ENCODE peak calls at places on chromosomes 6 and 20, in five cellular contexts. One of them, this sample, is unnamed.

GRCh38 chr20:10067305-10067704 is 32.5 kb downstream of the ANKEF1 start:
- DNase-seq in caudate nucleus: no peak
- DNase-seq in cardiac fibroblast: no peak
- DNase-seq in GM04504: no peak
- DNase-seq in RPMI7951: peak
- DNase-seq in this sample: no peak

GRCh38 chr6:43939281-43940070 is 169.5 kb downstream of the VEGFA start:
- DNase-seq in GM04504: no peak
- DNase-seq in cardiac fibroblast: no peak
- DNase-seq in caudate nucleus: no peak
- DNase-seq in RPMI7951: no peak
- DNase-seq in this sample: no peak

GRCh38 chr6:38319259-38320255 is 320.2 kb downstream of the BTBD9 start:
- DNase-seq in GM04504: no peak
- DNase-seq in cardiac fibroblast: no peak
- DNase-seq in caudate nucleus: no peak
- DNase-seq in RPMI7951: peak
- DNase-seq in this sample: no peak

GRCh38 chr6:38248500-38249234 is 391.1 kb downstream of the BTBD9 start:
- DNase-seq in RPMI7951: peak
- DNase-seq in caudate nucleus: no peak
- DNase-seq in cardiac fibroblast: peak
- DNase-seq in GM04504: no peak
- DNase-seq in this sample: no peak

GRCh38 chr6:113397229-113397628 is 459.9 kb upstream of the MARCKS start:
- DNase-seq in RPMI7951: no peak
- DNase-seq in GM04504: no peak
- DNase-seq in cardiac fibroblast: no peak
- DNase-seq in caudate nucleus: no peak
- DNase-seq in this sample: no peak

GRCh38 chr6:112575309-112575834 is 228.2 kb downstream of the RFPL4B start:
- DNase-seq in RPMI7951: no peak
- DNase-seq in caudate nucleus: no peak
- DNase-seq in GM04504: no peak
- DNase-seq in cardiac fibroblast: no peak
- DNase-seq in this sample: no peak

GRCh38 chr6:138655828-138656227 is 117.7 kb upstream of the CCDC28A start:
- DNase-seq in cardiac fibroblast: no peak
- DNase-seq in RPMI7951: peak
- DNase-seq in caudate nucleus: no peak
- DNase-seq in GM04504: no peak
- DNase-seq in this sample: no peak

GRCh38 chr20:32359633-32360332 is 1.7 kb downstream of the ASXL1 start:
- DNase-seq in caudate nucleus: peak
- DNase-seq in cardiac fibroblast: peak
- DNase-seq in GM04504: no peak
- DNase-seq in RPMI7951: peak
- DNase-seq in this sample: no peak

GRCh38 chr6:119713903-119714302 is 364.3 kb upstream of the MAN1A1 start:
- DNase-seq in RPMI7951: no peak
- DNase-seq in caudate nucleus: no peak
- DNase-seq in cardiac fibroblast: no peak
- DNase-seq in GM04504: no peak
- DNase-seq in this sample: no peak

GRCh38 chr6:103107985-103108384 is 1714.5 kb downstream of the GRIK2 start:
- DNase-seq in RPMI7951: no peak
- DNase-seq in caudate nucleus: no peak
- DNase-seq in cardiac fibroblast: no peak
- DNase-seq in GM04504: no peak
- DNase-seq in this sample: no peak

GRCh38 chr20:38489181-38489580 is 16.5 kb downstream of the RALGAPB start:
- DNase-seq in caudate nucleus: no peak
- DNase-seq in GM04504: no peak
- DNase-seq in cardiac fibroblast: no peak
- DNase-seq in RPMI7951: no peak
- DNase-seq in this sample: no peak

GRCh38 chr6:161618816-161619454 is 345.1 kb upstream of the AGPAT4 start:
- DNase-seq in cardiac fibroblast: peak
- DNase-seq in caudate nucleus: peak
- DNase-seq in RPMI7951: peak
- DNase-seq in GM04504: peak
- DNase-seq in this sample: no peak

GRCh38 chr6:135008072-135008940 is 46.3 kb downstream of the HBS1L start:
- DNase-seq in RPMI7951: no peak
- DNase-seq in cardiac fibroblast: no peak
- DNase-seq in caudate nucleus: no peak
- DNase-seq in GM04504: no peak
- DNase-seq in this sample: no peak

GRCh38 chr6:2766767-2767314 is 1.6 kb downstream of the WRNIP1 start:
- DNase-seq in cardiac fibroblast: peak
- DNase-seq in GM04504: no peak
- DNase-seq in RPMI7951: no peak
- DNase-seq in caudate nucleus: no peak
- DNase-seq in this sample: no peak

GRCh38 chr6:52595000-52595795 is 18.3 kb upstream of the TRAM2 start:
- DNase-seq in caudate nucleus: no peak
- DNase-seq in cardiac fibroblast: peak
- DNase-seq in RPMI7951: peak
- DNase-seq in GM04504: peak
- DNase-seq in this sample: no peak

GRCh38 chr6:14055541-14055940 is 62.0 kb upstream of the CD83 start:
- DNase-seq in RPMI7951: no peak
- DNase-seq in cardiac fibroblast: no peak
- DNase-seq in GM04504: no peak
- DNase-seq in caudate nucleus: no peak
- DNase-seq in this sample: no peak

GRCh38 chr6:10383312-10384063 is 31.4 kb downstream of the TFAP2A start:
- DNase-seq in GM04504: no peak
- DNase-seq in RPMI7951: peak
- DNase-seq in caudate nucleus: no peak
- DNase-seq in cardiac fibroblast: no peak
- DNase-seq in this sample: no peak

GRCh38 chr20:59141818-59142581 is 21.6 kb upstream of the ZNF831 start:
- DNase-seq in caudate nucleus: no peak
- DNase-seq in RPMI7951: peak
- DNase-seq in GM04504: no peak
- DNase-seq in cardiac fibroblast: peak
- DNase-seq in this sample: no peak

GRCh38 chr20:40085513-40085912 is 603.5 kb downstream of the MAFB start:
- DNase-seq in RPMI7951: no peak
- DNase-seq in GM04504: no peak
- DNase-seq in cardiac fibroblast: no peak
- DNase-seq in caudate nucleus: no peak
- DNase-seq in this sample: no peak

GRCh38 chr6:40419881-40420705 is 167.1 kb downstream of the LRFN2 start:
- DNase-seq in RPMI7951: no peak
- DNase-seq in caudate nucleus: no peak
- DNase-seq in GM04504: no peak
- DNase-seq in cardiac fibroblast: no peak
- DNase-seq in this sample: no peak

GRCh38 chr6:20564269-20564668 is 30.0 kb downstream of the CDKAL1 start:
- DNase-seq in cardiac fibroblast: peak
- DNase-seq in caudate nucleus: no peak
- DNase-seq in RPMI7951: peak
- DNase-seq in GM04504: no peak
- DNase-seq in this sample: no peak

This sample was measured in GF-D8.